ENCODE peak calls at places on chromosomes 13 and 19, in five cellular contexts. One of them, this sample, is unnamed.

GRCh38 chr19:43700368-43701015 is 15.4 kb upstream of the IRGC start:
- DNase-seq in nephron progenitor cell: no peak
- DNase-seq in NT2/D1: no peak
- DNase-seq in dorsolateral prefrontal cortex: peak
- DNase-seq in NCI-H1048: no peak
- DNase-seq in this sample: peak

GRCh38 chr19:54551293-54551692 is 22.3 kb upstream of the LILRA2 start:
- DNase-seq in nephron progenitor cell: no peak
- DNase-seq in NT2/D1: no peak
- DNase-seq in dorsolateral prefrontal cortex: no peak
- DNase-seq in NCI-H1048: no peak
- DNase-seq in this sample: no peak

GRCh38 chr19:4380254-4380727 is 20.1 kb downstream of the SH3GL1 start:
- DNase-seq in nephron progenitor cell: no peak
- DNase-seq in NT2/D1: no peak
- DNase-seq in dorsolateral prefrontal cortex: no peak
- DNase-seq in NCI-H1048: no peak
- DNase-seq in this sample: peak

GRCh38 chr19:33702606-33703437 is 81.1 kb downstream of the CHST8 start:
- DNase-seq in nephron progenitor cell: no peak
- DNase-seq in NT2/D1: no peak
- DNase-seq in dorsolateral prefrontal cortex: peak
- DNase-seq in NCI-H1048: no peak
- DNase-seq in this sample: no peak

GRCh38 chr19:42455621-42456081 is 12.9 kb upstream of the CXCL17 start:
- DNase-seq in nephron progenitor cell: no peak
- DNase-seq in NT2/D1: no peak
- DNase-seq in dorsolateral prefrontal cortex: no peak
- DNase-seq in NCI-H1048: no peak
- DNase-seq in this sample: no peak

GRCh38 chr13:60227168-60227567 is 63.4 kb upstream of the DIAPH3 start:
- DNase-seq in nephron progenitor cell: no peak
- DNase-seq in NT2/D1: no peak
- DNase-seq in dorsolateral prefrontal cortex: no peak
- DNase-seq in NCI-H1048: no peak
- DNase-seq in this sample: no peak

GRCh38 chr19:11203194-11204075 is 6.1 kb upstream of the KANK2 start:
- DNase-seq in nephron progenitor cell: peak
- DNase-seq in NT2/D1: no peak
- DNase-seq in dorsolateral prefrontal cortex: peak
- DNase-seq in NCI-H1048: no peak
- DNase-seq in this sample: peak

GRCh38 chr19:13978306-13978705 is 26.0 kb downstream of the DCAF15 start:
- DNase-seq in nephron progenitor cell: peak
- DNase-seq in NT2/D1: peak
- DNase-seq in dorsolateral prefrontal cortex: peak
- DNase-seq in NCI-H1048: peak
- DNase-seq in this sample: peak

GRCh38 chr13:42549555-42549941 is 24.4 kb upstream of the TNFSF11 start:
- DNase-seq in nephron progenitor cell: no peak
- DNase-seq in NT2/D1: no peak
- DNase-seq in dorsolateral prefrontal cortex: no peak
- DNase-seq in NCI-H1048: no peak
- DNase-seq in this sample: no peak

GRCh38 chr19:47475460-47475859 is 3.8 kb upstream of the SLC8A2 start:
- DNase-seq in nephron progenitor cell: no peak
- DNase-seq in NT2/D1: no peak
- DNase-seq in dorsolateral prefrontal cortex: no peak
- DNase-seq in NCI-H1048: no peak
- DNase-seq in this sample: no peak

GRCh38 chr13:114213980-114214379 is 20.7 kb upstream of the CDC16 start:
- DNase-seq in nephron progenitor cell: no peak
- DNase-seq in NT2/D1: no peak
- DNase-seq in dorsolateral prefrontal cortex: no peak
- DNase-seq in NCI-H1048: no peak
- DNase-seq in this sample: no peak

GRCh38 chr13:112740502-112741131 is 50.8 kb downstream of the ATP11A start:
- DNase-seq in nephron progenitor cell: no peak
- DNase-seq in NT2/D1: no peak
- DNase-seq in dorsolateral prefrontal cortex: no peak
- DNase-seq in NCI-H1048: no peak
- DNase-seq in this sample: peak

GRCh38 chr13:54184576-54184975 is 1156.0 kb downstream of the OLFM4 start:
- DNase-seq in nephron progenitor cell: no peak
- DNase-seq in NT2/D1: no peak
- DNase-seq in dorsolateral prefrontal cortex: no peak
- DNase-seq in NCI-H1048: no peak
- DNase-seq in this sample: no peak

GRCh38 chr13:35252536-35253205 is 223.8 kb downstream of the MAB21L1 start:
- DNase-seq in nephron progenitor cell: no peak
- DNase-seq in NT2/D1: no peak
- DNase-seq in dorsolateral prefrontal cortex: no peak
- DNase-seq in NCI-H1048: no peak
- DNase-seq in this sample: no peak

GRCh38 chr19:52735734-52736133 is 890 bp upstream of the ZNF611 start:
- DNase-seq in nephron progenitor cell: peak
- DNase-seq in NT2/D1: peak
- DNase-seq in dorsolateral prefrontal cortex: no peak
- DNase-seq in NCI-H1048: no peak
- DNase-seq in this sample: peak

GRCh38 chr13:79998386-79998785 is 342.5 kb downstream of the SPRY2 start:
- DNase-seq in nephron progenitor cell: no peak
- DNase-seq in NT2/D1: no peak
- DNase-seq in dorsolateral prefrontal cortex: no peak
- DNase-seq in NCI-H1048: no peak
- DNase-seq in this sample: no peak

GRCh38 chr19:2246801-2247361 is 2.2 kb upstream of the AMH start:
- DNase-seq in nephron progenitor cell: no peak
- DNase-seq in NT2/D1: no peak
- DNase-seq in dorsolateral prefrontal cortex: peak
- DNase-seq in NCI-H1048: no peak
- DNase-seq in this sample: peak

GRCh38 chr13:48078251-48078656 is 16.6 kb downstream of the MED4 start:
- DNase-seq in nephron progenitor cell: no peak
- DNase-seq in NT2/D1: no peak
- DNase-seq in dorsolateral prefrontal cortex: no peak
- DNase-seq in NCI-H1048: no peak
- DNase-seq in this sample: no peak

GRCh38 chr13:40190656-40191100 is 475.8 kb downstream of the FOXO1 start:
- DNase-seq in nephron progenitor cell: no peak
- DNase-seq in NT2/D1: no peak
- DNase-seq in dorsolateral prefrontal cortex: peak
- DNase-seq in NCI-H1048: no peak
- DNase-seq in this sample: peak

GRCh38 chr13:83943530-83944279 is 61.4 kb upstream of the SLITRK1 start:
- DNase-seq in nephron progenitor cell: no peak
- DNase-seq in NT2/D1: no peak
- DNase-seq in dorsolateral prefrontal cortex: no peak
- DNase-seq in NCI-H1048: no peak
- DNase-seq in this sample: no peak

GRCh38 chr19:44590245-44591059 is 22.9 kb upstream of the IGSF23 start:
- DNase-seq in nephron progenitor cell: no peak
- DNase-seq in NT2/D1: no peak
- DNase-seq in dorsolateral prefrontal cortex: no peak
- DNase-seq in NCI-H1048: no peak
- DNase-seq in this sample: no peak

This sample was measured in RPMI7951.